ENCODE peak calls at places on chromosomes 13 and 19, in four cellular contexts. C is GM12878, M is HepG2, U is SK-N-SH. P is an unnamed sample.

GRCh38 chr13:66803013-66803739 is 427.0 kb downstream of the PCDH9 start:
- DNase-seq in C (no peak), M (no peak), U (no peak), P (no peak)

GRCh38 chr13:98171806-98172569 is 5.1 kb downstream of the RNF113B start:
- DNase-seq in C (no peak), M (no peak), U (peak), P (no peak)

GRCh38 chr13:24632382-24633121 is 47.7 kb upstream of the ATP12A start:
- DNase-seq in C (no peak), M (no peak), U (no peak), P (no peak)

GRCh38 chr13:48304132-48304876 is 753 bp downstream of the RB1 start:
- DNase-seq in C (peak), M (peak), U (peak), P (peak)

GRCh38 chr13:55977436-55977835 is 1163.3 kb upstream of the PRR20A start:
- DNase-seq in C (no peak), M (no peak), U (no peak), P (no peak)

GRCh38 chr13:38879278-38879677 is 111.4 kb downstream of the STOML3 start:
- DNase-seq in C (no peak), M (no peak), U (no peak), P (no peak)

GRCh38 chr19:4108767-4109625 is 14.9 kb downstream of the MAP2K2 start:
- DNase-seq in C (peak), M (no peak), U (no peak), P (no peak)

GRCh38 chr13:97275265-97275664 is 53.1 kb downstream of the MBNL2 start:
- DNase-seq in C (no peak), M (peak), U (no peak), P (no peak)

GRCh38 chr13:102905905-102906304 is 60.1 kb downstream of the ERCC5 start:
- DNase-seq in C (no peak), M (no peak), U (no peak), P (no peak)

GRCh38 chr19:39264306-39265290 is 3.6 kb upstream of the IFNL2 start:
- DNase-seq in C (no peak), M (no peak), U (no peak), P (no peak)

GRCh38 chr13:104577029-104577820 is 1511.0 kb upstream of the SLC10A2 start:
- DNase-seq in C (no peak), M (no peak), U (no peak), P (no peak)

GRCh38 chr19:46224773-46225172 is 4.8 kb upstream of the IGFL1 start:
- DNase-seq in C (no peak), M (no peak), U (no peak), P (no peak)

GRCh38 chr13:111289251-111289650 is 31.2 kb upstream of the TEX29 start:
- DNase-seq in C (no peak), M (no peak), U (no peak), P (no peak)

GRCh38 chr19:3094638-3095374 is 644 bp downstream of the GNA11 start:
- DNase-seq in C (no peak), M (no peak), U (no peak), P (no peak)

GRCh38 chr19:3097442-3097871 is 3.3 kb downstream of the GNA11 start:
- DNase-seq in C (no peak), M (no peak), U (no peak), P (no peak)

GRCh38 chr19:3096267-3096901 is 2.2 kb downstream of the GNA11 start:
- DNase-seq in C (no peak), M (no peak), U (no peak), P (no peak)

GRCh38 chr19:3096902-3097326 is 2.8 kb downstream of the GNA11 start:
- DNase-seq in C (no peak), M (peak), U (no peak), P (no peak)

GRCh38 chr19:3095375-3096191 is 1.4 kb downstream of the GNA11 start:
- DNase-seq in C (no peak), M (peak), U (no peak), P (peak)
- TF ChIP-seq GABPA in C (no peak), M (no peak), U (no peak), P (no peak)

DNA sequence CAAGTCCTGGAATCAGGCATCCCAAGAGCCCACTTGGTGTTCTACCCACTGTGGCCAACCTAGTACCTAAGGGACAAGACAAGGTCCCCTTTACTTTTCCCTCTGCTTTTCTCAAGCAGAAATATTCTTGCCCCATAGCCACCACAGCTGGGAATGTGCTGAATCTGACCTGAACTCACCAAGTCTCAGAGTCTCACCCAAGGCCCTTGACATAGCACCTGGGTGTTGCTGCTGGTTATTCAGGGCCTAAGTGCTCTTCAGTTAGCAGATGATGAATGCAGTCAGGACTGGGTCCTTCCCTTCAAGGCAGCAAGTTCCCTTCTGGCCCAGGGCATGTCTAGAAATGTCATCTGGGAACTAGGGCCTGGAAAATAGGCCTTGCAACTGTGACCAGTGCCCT is 201.8 kb upstream of the SERP2 start:
- DNase-seq in C (no peak), M (no peak), U (no peak), P (no peak)
- TF ChIP-seq MXI1 in C (no peak), M (no peak), U (no peak), P (no peak)

GRCh38 chr13:31786011-31786410 is 46.7 kb downstream of the RXFP2 start:
- DNase-seq in C (no peak), M (no peak), U (no peak), P (no peak)
- TF ChIP-seq GABPA in C (no peak), M (no peak), U (no peak), P (no peak)

DNA sequence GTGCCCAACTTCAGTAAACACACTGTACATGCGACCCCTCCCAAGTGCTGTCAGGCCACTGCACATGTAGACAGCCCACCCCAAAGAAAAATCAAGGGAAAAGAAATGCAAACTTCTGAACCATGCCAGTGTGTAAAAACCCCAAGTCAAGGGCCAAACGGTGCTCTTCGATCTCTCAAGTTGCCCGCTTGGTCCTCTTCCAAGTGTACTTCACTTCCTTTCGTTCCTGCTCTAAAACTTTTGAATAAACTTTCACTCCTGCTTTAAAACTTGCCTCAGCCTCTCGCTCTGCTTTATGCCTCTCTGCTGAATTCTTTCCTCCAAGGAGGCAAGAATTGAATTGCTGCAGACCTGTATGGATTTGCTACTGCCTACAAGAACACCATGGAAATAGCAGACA is 600.7 kb downstream of the KCTD12 start:
- DNase-seq in C (no peak), M (no peak), U (no peak), P (no peak)
- TF ChIP-seq MXI1 in C (no peak), M (no peak), U (no peak), P (no peak)

GRCh38 chr19:35065574-35065973 is 24.1 kb downstream of the HPN start:
- DNase-seq in C (no peak), M (no peak), U (no peak), P (no peak)
- TF ChIP-seq GABPA in C (no peak), M (no peak), U (no peak), P (no peak)

GRCh38 chr19:33460221-33460908 is 61.2 kb downstream of the PEPD start:
- DNase-seq in C (no peak), M (no peak), U (no peak), P (no peak)
- TF ChIP-seq MXI1 in C (no peak), M (no peak), U (no peak), P (no peak)

P was measured in K562.